ENCODE peak calls at places on chromosomes 13 and 19, in six cellular contexts. J is upper lobe of left lung, R is breast epithelium, A is stomach, Q is HCT116, G is body of pancreas. Z is an unnamed sample. For H3K4me1 and H3K27me3, the result is how much of the 10 kb centered on the place peaks cover.

GRCh38 chr19:50669319-50670101 is 20.3 kb downstream of the C19orf81 start:
- DNase-seq in A (peak), G (peak), J (no peak), Q (no peak), R (no peak), Z (no peak)

GRCh38 chr13:24228852-24229458 is 68.4 kb downstream of the SPATA13 start:
- DNase-seq in Q (peak), J (no peak), R (no peak), G (peak), A (no peak), Z (no peak)

GRCh38 chr13:74867460-74867859 is 614.5 kb downstream of the TBC1D4 start:
- DNase-seq in A (no peak), G (no peak), R (no peak), Q (no peak), J (no peak), Z (no peak)

GRCh38 chr13:42894765-42895181 is 97.3 kb downstream of the EPSTI1 start:
- DNase-seq in R (no peak), G (peak), Q (no peak), A (no peak), J (no peak), Z (no peak)

GRCh38 chr13:64165826-64166225 is 2750.2 kb upstream of the PCDH20 start:
- DNase-seq in G (no peak), J (no peak), A (no peak), R (no peak), Q (no peak), Z (no peak)

GRCh38 chr13:59891053-59891452 is 272.7 kb downstream of the DIAPH3 start:
- DNase-seq in G (no peak), Q (no peak), J (no peak), R (no peak), A (no peak), Z (no peak)

GRCh38 chr13:44406617-44407016 is 33.0 kb downstream of the SERP2 start:
- DNase-seq in G (no peak), Q (no peak), J (no peak), A (no peak), R (no peak), Z (no peak)

GRCh38 chr19:3983936-3984583 is 1.2 kb downstream of the EEF2 start:
- DNase-seq in R (no peak), A (no peak), Q (no peak), G (peak), J (no peak), Z (no peak)

GRCh38 chr13:113746143-113746525 is 12.9 kb upstream of the TMEM255B start:
- DNase-seq in G (no peak), R (no peak), A (no peak), J (no peak), Q (no peak), Z (no peak)

GRCh38 chr13:63696055-63696454 is 2280.4 kb upstream of the PCDH20 start:
- DNase-seq in Q (no peak), G (no peak), A (no peak), J (no peak), R (no peak), Z (no peak)

GRCh38 chr13:85665286-85665685 is 133.9 kb downstream of the SLITRK6 start:
- DNase-seq in R (no peak), J (no peak), Q (no peak), A (no peak), G (no peak), Z (no peak)

GRCh38 chr13:50393641-50394040 is 378.4 kb downstream of the KCNRG start:
- DNase-seq in Q (no peak), R (no peak), G (no peak), A (no peak), J (no peak), Z (no peak)

GRCh38 chr19:7460562-7460966 is 28.3 kb downstream of the PEX11G start:
- DNase-seq in A (no peak), G (no peak), Q (no peak), J (no peak), R (no peak), Z (no peak)

GRCh38 chr19:13153627-13154240 is 3.5 kb downstream of the IER2 start:
- DNase-seq in Q (no peak), R (no peak), J (no peak), G (peak), A (peak), Z (peak)

GRCh38 chr13:102198418-102199322 is 203.2 kb downstream of the FGF14 start:
- DNase-seq in J (no peak), R (no peak), A (no peak), G (no peak), Q (no peak), Z (no peak)

GRCh38 chr13:77509221-77509620 is 26.3 kb upstream of the SCEL start:
- DNase-seq in G (no peak), J (no peak), Q (no peak), A (no peak), R (no peak), Z (no peak)

GRCh38 chr19:3897936-3898335 is 17.5 kb downstream of the ATCAY start:
- DNase-seq in G (no peak), R (no peak), J (no peak), Q (no peak), A (no peak), Z (no peak)

GRCh38 chr19:34482380-34483250 is 1.1 kb downstream of the WTIP start:
- DNase-seq in R (no peak), Q (no peak), J (no peak), G (no peak), A (no peak), Z (no peak)

GRCh38 chr19:29277107-29277506 is 64.2 kb upstream of the UQCRFS1 start:
- DNase-seq in A (no peak), R (no peak), J (no peak), Q (no peak), G (no peak), Z (no peak)

GRCh38 chr13:101714195-101714594 is 261.7 kb downstream of the ITGBL1 start:
- DNase-seq in G (no peak), A (no peak), Q (no peak), R (no peak), J (no peak), Z (no peak)

GRCh38 chr19:1026189-1027019 is at the start of gene CNN2:
- DNase-seq in G (peak), Q (no peak), J (peak), A (peak), R (peak), Z (peak)

GRCh38 chr13:40492511-40492910 is 173.9 kb downstream of the FOXO1 start:
- DNase-seq in R (no peak), G (no peak), J (no peak), A (no peak), Q (no peak), Z (no peak)

GRCh38 chr13:45336025-45336800 is 4.8 kb downstream of the TPT1 start:
- DNase-seq in J (no peak), G (no peak), A (no peak), R (no peak), Q (no peak), Z (no peak)

GRCh38 chr19:33094504-33095067 is 13.6 kb downstream of the GPATCH1 start:
- DNase-seq in J (no peak), R (no peak), G (no peak), A (no peak), Q (no peak), Z (no peak)

GRCh38 chr13:90717451-90717936 is 630.0 kb upstream of the MIR17HG start:
- DNase-seq in R (no peak), J (no peak), G (no peak), Q (peak), A (no peak), Z (no peak)

DNA sequence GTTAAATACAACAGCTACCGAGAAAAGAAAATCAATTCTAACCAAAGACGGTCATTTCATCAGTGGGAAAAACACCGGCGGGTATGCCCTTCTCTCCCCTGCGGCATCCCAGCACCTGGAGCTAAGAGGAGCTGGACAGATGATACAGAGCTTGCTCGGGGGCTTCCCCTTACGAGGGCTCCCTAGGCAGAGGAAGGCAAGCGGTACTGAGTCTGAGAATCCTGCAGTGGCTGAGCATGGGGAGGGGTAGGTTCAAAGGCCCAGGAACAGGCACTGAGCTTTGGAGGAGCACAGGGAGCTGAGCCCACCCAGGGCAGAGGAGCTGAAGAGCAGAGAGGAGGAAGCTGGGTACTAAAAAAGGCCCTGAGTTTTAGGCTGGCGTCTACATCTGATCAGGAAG is 12.7 kb downstream of the STK24 start:
- DNase-seq in R (no peak), J (no peak), G (no peak), Q (no peak), A (no peak), Z (no peak)
- H3K4me1 ChIP-seq in R (under half), J (half or more), G (under half), Q (under half), A (half or more), Z (under half)

GRCh38 chr19:45528149-45528743 is 21.0 kb downstream of the VASP start:
- DNase-seq in Q (no peak), A (no peak), R (no peak), G (peak), J (no peak), Z (no peak)
- TF ChIP-seq POLR2A in Q (no peak), A (no peak), R (no peak), G (peak), J (no peak), Z (no peak)

GRCh38 chr13:30998548-30999140 is 66.2 kb downstream of the TEX26 start:
- DNase-seq in G (no peak), Q (no peak), A (no peak), J (no peak), R (no peak), Z (no peak)
- H3K27me3 ChIP-seq in G (under half), Q (under half), A (under half), J (under half), R (under half), Z (under half)

DNA sequence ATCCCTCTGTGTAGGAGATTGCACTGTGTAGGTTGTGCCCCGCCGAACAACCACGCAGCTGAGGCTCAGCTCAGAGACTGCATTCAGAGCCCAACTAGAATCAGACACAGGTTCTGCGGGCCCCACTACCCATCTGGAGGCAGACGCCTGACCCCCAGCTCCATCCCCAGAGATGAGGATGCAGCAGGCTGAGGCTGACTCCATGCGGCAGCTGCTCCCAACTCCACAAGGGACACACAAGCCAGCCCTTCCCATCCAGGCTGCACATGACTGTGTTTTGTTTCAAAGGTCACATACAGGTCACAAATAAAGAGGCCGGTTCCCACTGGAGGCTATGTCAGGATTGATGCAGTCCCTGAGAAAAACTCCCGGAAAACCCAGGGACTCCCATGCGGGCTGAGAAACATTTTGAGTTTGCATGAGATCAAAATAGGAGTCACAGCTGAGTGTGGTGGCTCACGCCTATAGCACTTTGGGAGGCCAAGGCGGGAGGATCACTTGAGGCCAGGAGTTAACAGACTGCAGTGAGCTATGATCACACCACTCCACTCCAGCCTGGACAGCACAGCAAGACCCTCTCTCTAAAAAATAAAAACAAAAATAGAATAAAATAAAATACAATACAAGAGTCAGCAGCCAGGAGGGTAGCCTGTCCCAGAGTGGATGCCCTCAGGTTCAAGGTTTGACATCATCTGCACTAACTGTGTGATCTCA is 14.0 kb downstream of the ELL start:
- DNase-seq in G (no peak), R (no peak), A (no peak), Q (no peak), J (no peak), Z (no peak)
- H3K4me1 ChIP-seq in G (half or more), R (under half), A (half or more), Q (under half), J (half or more), Z (under half)

GRCh38 chr19:11355160-11356073 is at the start of gene PLPPR2:
- DNase-seq in J (peak), Q (peak), R (peak), A (peak), G (peak), Z (peak)
- TF ChIP-seq POLR2A in J (no peak), Q (peak), R (no peak), A (no peak), G (peak), Z (peak)

GRCh38 chr19:10013834-10014618 is 743 bp downstream of the RDH8 start:
- DNase-seq in Q (no peak), J (no peak), A (no peak), R (no peak), G (no peak), Z (no peak)

GRCh38 chr19:10010247-10010691 is at the start of gene COL5A3:
- DNase-seq in J (no peak), A (peak), R (no peak), Q (no peak), G (no peak), Z (peak)

GRCh38 chr19:10011974-10012373 is 1.3 kb upstream of the RDH8 start:
- DNase-seq in G (no peak), R (no peak), J (no peak), A (no peak), Q (no peak), Z (no peak)

GRCh38 chr19:10010939-10011338 is 635 bp upstream of the COL5A3 start:
- DNase-seq in R (no peak), Q (no peak), G (no peak), J (no peak), A (no peak), Z (no peak)

DNA sequence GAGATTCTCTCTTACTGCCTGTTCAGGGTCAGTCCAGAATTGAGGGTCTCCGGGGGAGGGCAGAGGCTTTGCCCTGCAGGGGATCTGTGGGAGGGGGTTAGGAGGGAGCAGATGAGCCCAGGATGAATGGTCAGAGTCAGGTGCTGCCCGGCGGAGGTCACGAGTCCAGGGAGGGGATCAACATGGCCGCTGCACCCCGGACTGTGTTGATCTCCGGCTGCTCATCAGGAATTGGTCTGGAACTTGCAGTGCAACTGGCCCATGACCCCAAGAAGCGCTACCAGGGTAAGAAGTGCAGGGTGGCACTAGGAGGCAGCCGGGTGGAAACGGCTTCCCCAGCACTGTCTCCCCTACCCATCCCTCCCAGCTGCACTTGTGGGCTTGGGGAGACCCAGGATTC is at the start of gene RDH8:
- DNase-seq in R (no peak), Q (no peak), A (no peak), J (no peak), G (no peak), Z (no peak)
- H3K27me3 ChIP-seq in R (half or more), Q (under half), A (under half), J (under half), G (under half), Z (under half)

GRCh38 chr19:11377756-11378155 is 3.3 kb downstream of the SWSAP1 start:
- DNase-seq in G (no peak), Q (no peak), R (no peak), J (no peak), A (no peak), Z (no peak)
- H3K4me1 ChIP-seq in G (half or more), Q (half or more), R (under half), J (half or more), A (half or more), Z (under half)

DNA sequence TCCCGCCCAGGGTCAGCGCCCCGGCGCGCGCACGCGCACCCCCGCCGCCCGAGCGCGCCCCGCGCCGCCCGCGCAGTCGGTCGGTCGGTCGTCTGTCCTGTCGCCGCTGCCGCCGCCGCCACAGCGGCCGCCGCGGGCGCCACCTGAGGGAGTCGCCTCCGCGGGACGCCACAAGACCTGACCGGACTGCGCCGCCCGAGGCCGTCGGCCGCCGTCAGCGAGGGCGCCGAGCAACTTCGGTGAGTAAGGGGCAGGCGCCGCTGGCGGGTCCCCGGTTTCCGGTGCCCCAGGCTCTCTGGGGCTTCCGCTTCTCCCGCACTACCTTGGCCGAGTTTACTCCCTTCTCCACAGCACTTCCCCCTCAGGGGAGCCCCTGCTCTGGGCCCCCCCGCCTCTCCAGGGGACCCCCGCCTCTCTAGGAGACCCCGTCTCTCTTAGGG is 19.6 kb upstream of the GATAD2A start:
- DNase-seq in A (no peak), J (peak), G (no peak), Q (no peak), R (no peak), Z (peak)
- TF ChIP-seq POLR2A in A (no peak), J (no peak), G (peak), Q (peak), R (no peak), Z (peak)

DNA sequence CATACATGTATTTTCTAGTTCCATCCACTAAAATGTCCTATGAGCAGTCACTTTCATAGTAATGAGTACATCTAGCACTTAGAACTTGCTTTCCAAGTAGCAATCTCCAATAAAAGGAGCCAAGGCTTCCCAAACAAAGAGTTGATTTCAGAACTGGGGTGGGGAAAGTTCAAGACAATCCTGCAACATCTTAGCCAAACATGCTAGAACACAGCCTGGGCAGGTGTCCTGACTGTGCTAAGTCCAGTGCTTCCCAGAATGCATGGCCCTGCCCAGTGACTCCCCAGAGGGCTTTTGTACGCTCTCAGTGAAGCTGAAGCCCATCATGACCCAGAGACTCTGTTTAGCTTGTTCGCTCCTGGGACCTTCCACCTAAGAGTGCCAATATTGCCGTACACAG is 106.7 kb upstream of the UBAC2 start:
- DNase-seq in A (no peak), G (no peak), Q (no peak), J (no peak), R (no peak), Z (no peak)
- H3K27me3 ChIP-seq in A (under half), G (under half), Q (under half), J (under half), R (under half), Z (under half)

DNA sequence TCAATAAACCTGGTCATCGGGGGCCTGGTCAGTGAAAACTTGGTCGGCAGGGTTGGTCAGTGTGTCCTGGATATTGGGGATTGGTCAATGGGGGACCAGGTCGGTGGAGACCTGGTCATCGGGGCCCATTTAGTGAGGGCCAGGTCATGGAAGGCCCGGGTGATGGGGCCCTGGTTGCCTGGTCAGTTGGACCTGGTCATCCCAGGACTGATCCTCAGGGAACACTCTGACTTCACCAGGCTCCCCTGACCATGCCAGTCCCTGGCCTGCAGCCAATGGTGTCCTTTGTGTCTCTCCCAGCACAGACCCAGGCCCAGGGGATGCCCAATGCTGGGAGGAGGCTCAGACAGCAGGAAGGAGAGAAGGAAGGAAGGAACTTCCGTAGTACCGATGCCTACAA is 42.1 kb upstream of the TPM4 start:
- DNase-seq in G (no peak), R (no peak), Q (no peak), J (no peak), A (peak), Z (no peak)
- H3K4me1 ChIP-seq in G (under half), R (under half), Q (under half), J (under half), A (under half), Z (under half)